ENCODE peak calls at places on chromosome 22, in four cellular contexts. L is fibroblast of mammary gland, C is sigmoid colon, U is brain microvascular endothelial cell. Z is an unnamed sample.

GRCh38 chr22:42344391-42344861 is 74.0 kb upstream of the TCF20 start:
- DNase-seq in L (no peak), C (peak; percentile 89), U (peak; percentile 6), Z (peak; percentile 46)

GRCh38 chr22:36386900-36387663 is 685 bp downstream of the MYH9 start:
- DNase-seq in L (no peak), C (peak; percentile 88), U (no peak), Z (no peak)

GRCh38 chr22:27075028-27075678 is 417.8 kb downstream of the MIAT start:
- DNase-seq in L (no peak), C (no peak), U (no peak), Z (no peak)

GRCh38 chr22:36687516-36687915 is 16.0 kb downstream of the CACNG2 start:
- DNase-seq in L (no peak), C (no peak), U (no peak), Z (no peak)

GRCh38 chr22:26937213-26937612 is 279.8 kb downstream of the MIAT start:
- DNase-seq in L (peak; percentile 1), C (no peak), U (no peak), Z (no peak)

GRCh38 chr22:19183216-19183615 is 4.7 kb upstream of the SLC25A1 start:
- DNase-seq in L (no peak), C (no peak), U (no peak), Z (no peak)

GRCh38 chr22:42717197-42717967 is 3.3 kb downstream of the A4GALT start:
- DNase-seq in L (peak; percentile 45), C (no peak), U (no peak), Z (peak; percentile 31)

GRCh38 chr22:27474112-27474571 is 327.4 kb downstream of the MN1 start:
- DNase-seq in L (no peak), C (no peak), U (peak; percentile 47), Z (no peak)

GRCh38 chr22:20424937-20425587 is 12.6 kb downstream of the SCARF2 start:
- DNase-seq in L (peak; percentile 9), C (no peak), U (peak; percentile 24), Z (no peak)

GRCh38 chr22:43226368-43226979 is 39.5 kb upstream of the TTLL12 start:
- DNase-seq in L (no peak), C (no peak), U (peak; percentile 9), Z (no peak)

GRCh38 chr22:41857160-41857859 is 24.4 kb downstream of the SREBF2 start:
- DNase-seq in L (peak; percentile 84), C (no peak), U (peak; percentile 41), Z (peak; percentile 61)

GRCh38 chr22:45226681-45227186 is 14.0 kb downstream of the KIAA0930 start:
- DNase-seq in L (peak; percentile 13), C (no peak), U (no peak), Z (peak; percentile 44)

GRCh38 chr22:45006873-45007246 is 2.9 kb downstream of the PHF21B start:
- DNase-seq in L (no peak), C (peak; percentile 71), U (no peak), Z (no peak)

GRCh38 chr22:27459955-27460354 is 341.6 kb downstream of the MN1 start:
- DNase-seq in L (no peak), C (no peak), U (no peak), Z (peak; percentile 24)

GRCh38 chr22:39522567-39523300 is 2.4 kb downstream of the ATF4 start:
- DNase-seq in L (peak; percentile 75), C (peak; percentile 90), U (no peak), Z (peak; percentile 73)

GRCh38 chr22:48105254-48105653 is 1342.8 kb downstream of the TBC1D22A start:
- DNase-seq in L (no peak), C (no peak), U (no peak), Z (no peak)

GRCh38 chr22:37161442-37161841 is 11.7 kb upstream of the IL2RB start:
- DNase-seq in L (peak; percentile 26), C (no peak), U (no peak), Z (no peak)

GRCh38 chr22:38871360-38872171 is 450 bp downstream of the CBX6 start:
- DNase-seq in L (no peak), C (peak; percentile 73), U (no peak), Z (no peak)

GRCh38 chr22:38078046-38078840 is 5.7 kb downstream of the SLC16A8 start:
- DNase-seq in L (no peak), C (peak; percentile 62), U (no peak), Z (no peak)

GRCh38 chr22:33431300-33431699 is 373.1 kb upstream of the SYN3 start:
- DNase-seq in L (no peak), C (no peak), U (no peak), Z (no peak)
- TF ChIP-seq CTCF in L (no peak), C (no peak), U (no peak), Z (no peak)

DNA sequence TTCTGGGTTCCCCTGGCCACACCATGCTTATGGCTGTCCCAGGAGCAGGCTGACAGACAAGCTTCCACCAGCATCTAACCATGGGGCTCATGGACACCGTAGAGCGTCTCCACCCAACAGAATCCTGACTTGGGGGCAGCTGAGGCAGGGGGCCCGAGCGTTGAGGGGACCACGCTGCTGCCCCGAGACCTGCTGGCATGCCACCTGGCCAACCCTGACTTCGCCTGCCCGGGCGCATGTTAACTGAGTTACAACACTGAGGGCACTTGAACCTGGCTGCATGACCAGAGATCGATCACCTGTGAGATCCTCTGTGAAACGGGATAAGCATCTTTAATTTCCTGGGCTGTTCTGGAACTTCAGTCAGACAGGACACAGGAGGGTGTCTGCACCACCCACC is 13.7 kb downstream of the PPM1F start:
- DNase-seq in L (no peak), C (no peak), U (no peak), Z (no peak)
- H3K4me3 ChIP-seq in L (peak overlapping the region; percentile 3), C (peak overlapping the region; percentile 61), U (no peak overlapping the region), Z (no peak overlapping the region)

GRCh38 chr22:28711820-28712777 is 29.5 kb downstream of the CHEK2 start:
- DNase-seq in L (peak; percentile 98), C (no peak), U (peak; percentile 81), Z (peak; percentile 98)
- TF ChIP-seq CTCF in L (peak; percentile 41), C (no peak), U (peak; percentile 29), Z (peak; percentile 42)

GRCh38 chr22:50702821-50703725 is 30.4 kb downstream of the SHANK3 start:
- DNase-seq in L (no peak), C (peak; percentile 54), U (no peak), Z (no peak)

GRCh38 chr22:50705219-50705691 is 32.6 kb downstream of the SHANK3 start:
- DNase-seq in L (peak; percentile 32), C (peak; percentile 74), U (peak; percentile 66), Z (peak; percentile 19)

GRCh38 chr22:50705851-50706351 is 32.1 kb upstream of the ACR start:
- DNase-seq in L (no peak), C (peak; percentile 62), U (no peak), Z (no peak)

GRCh38 chr22:50703726-50704509 is 31.3 kb downstream of the SHANK3 start:
- DNase-seq in L (no peak), C (peak; percentile 55), U (no peak), Z (no peak)

GRCh38 chr22:50704510-50705218 is 32.0 kb downstream of the SHANK3 start:
- DNase-seq in L (no peak), C (peak; percentile 57), U (no peak), Z (no peak)
- H3K4me3 ChIP-seq in L (no peak overlapping the region), C (no peak overlapping the region), U (no peak overlapping the region), Z (no peak overlapping the region)

DNA sequence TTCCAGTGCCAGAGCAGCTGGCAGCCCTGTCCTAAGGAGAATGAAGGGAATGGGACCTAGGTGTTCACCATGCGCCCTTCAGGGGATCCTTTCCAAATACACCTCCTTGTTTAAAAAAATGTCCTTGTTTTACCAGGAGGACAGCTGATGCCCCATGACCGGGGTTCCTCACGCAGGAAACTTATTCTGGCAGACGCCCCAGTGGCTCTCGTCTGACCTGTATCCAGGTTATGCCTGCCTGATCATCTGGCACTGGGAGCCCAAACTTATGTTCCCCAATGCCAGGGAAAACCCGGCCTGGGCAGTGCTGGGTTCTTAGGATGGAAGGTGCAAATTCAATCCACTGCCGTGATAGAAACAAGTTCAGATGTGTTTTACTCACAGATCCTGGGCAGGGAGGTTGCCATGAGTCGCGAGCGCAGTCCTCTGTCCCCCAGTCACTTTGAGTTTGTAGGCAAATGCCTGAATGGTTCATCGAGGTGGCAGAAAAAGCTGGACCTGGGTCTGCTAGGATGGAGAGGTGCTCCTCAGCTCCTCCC is 31.5 kb downstream of the MOV10L1 start:
- DNase-seq in L (no peak), C (peak; percentile 45), U (no peak), Z (no peak)
- TF ChIP-seq CTCF in L (no peak), C (no peak), U (no peak), Z (no peak)

DNA sequence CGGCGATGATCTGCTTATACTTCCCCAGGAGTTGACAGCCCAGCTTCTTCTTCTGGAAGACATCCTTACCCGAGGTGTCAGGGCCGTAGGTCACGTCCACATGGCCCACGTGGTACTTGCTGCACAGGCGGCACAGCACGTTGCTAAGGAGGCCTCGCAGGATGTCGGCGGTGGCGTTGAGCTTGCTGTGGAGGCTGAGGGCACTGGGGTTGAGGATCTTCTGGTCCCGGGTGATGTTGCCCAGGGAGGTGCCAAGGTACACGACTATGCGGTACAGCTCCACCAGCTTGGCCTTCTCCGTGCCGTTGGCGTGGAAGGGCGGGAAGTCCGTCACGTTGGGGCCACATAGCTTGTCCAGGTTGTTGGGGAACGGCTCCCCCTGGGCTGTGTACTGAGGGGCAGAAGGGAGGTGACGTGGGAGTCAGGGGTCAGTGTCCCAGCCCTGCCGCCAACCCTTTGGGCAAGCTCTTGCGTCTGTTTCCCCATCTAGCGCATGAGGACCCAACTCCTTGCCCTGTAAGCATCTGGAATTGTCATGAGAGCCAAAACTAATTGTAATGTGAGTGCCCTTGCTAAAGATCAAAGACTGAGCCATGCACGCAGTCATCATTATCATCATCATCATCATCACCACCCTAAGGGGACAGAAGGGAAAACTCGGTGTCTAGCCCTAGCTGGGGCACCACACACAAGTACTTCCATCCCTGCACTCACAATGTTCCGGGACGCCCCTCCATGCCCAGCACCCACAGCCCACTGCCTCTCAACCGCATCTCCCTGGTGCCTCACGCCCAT is 2.7 kb downstream of the LIF start:
- DNase-seq in L (no peak), C (no peak), U (no peak), Z (no peak)
- H3K4me3 ChIP-seq in L (no peak overlapping the region), C (no peak overlapping the region), U (peak overlapping the region; percentile 88), Z (no peak overlapping the region)

DNA sequence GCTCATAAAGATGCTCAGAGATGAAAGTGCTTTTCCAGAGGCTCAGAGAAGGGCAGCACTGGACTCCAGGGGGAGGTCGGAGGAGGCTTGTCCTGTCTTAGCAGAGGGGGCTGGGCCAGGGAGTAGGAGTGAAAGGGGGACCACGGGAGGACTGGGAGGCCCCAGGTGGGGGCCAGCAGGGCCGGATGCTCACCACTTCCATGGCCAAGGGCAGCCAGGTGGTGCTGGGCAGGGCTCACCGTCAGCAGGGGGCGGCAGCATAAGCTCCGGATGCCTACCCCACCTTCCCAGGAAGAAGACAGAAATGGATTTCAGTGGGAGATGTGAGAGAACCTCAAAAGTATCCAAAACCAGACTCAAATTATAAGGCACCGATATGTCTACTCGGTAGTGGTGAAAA is 11.0 kb downstream of the RAB36 start:
- DNase-seq in L (no peak), C (no peak), U (no peak), Z (no peak)
- TF ChIP-seq CTCF in L (no peak), C (no peak), U (peak; percentile 19), Z (no peak)